ENCODE peak calls at places on chromosome 5, in four cellular contexts. One of them, this sample, is unnamed.

GRCh38 chr5:144487207-144487606 is 316.5 kb downstream of the KCTD16 start:
- DNase-seq in activated T-cell treated with anti-CD3 and anti-CD28 coated beads for 1 hour: no peak
- DNase-seq in stimulated activated CD4-positive, alpha-beta T cell treated with anti-CD3 and anti-CD28 coated beads, Interleukin-1b, Interleukin-23, amount 100 ng/mL, for 24 hours: no peak
- DNase-seq in SJSA1: no peak
- DNase-seq in this sample: no peak

GRCh38 chr5:16296946-16297345 is 117.4 kb upstream of the MARCHF11 start:
- DNase-seq in SJSA1: no peak
- DNase-seq in stimulated activated CD4-positive, alpha-beta T cell treated with anti-CD3 and anti-CD28 coated beads, Interleukin-1b, Interleukin-23, amount 100 ng/mL, for 24 hours: no peak
- DNase-seq in activated T-cell treated with anti-CD3 and anti-CD28 coated beads for 1 hour: no peak
- DNase-seq in this sample: no peak

GRCh38 chr5:24633705-24634325 is 11.0 kb downstream of the CDH10 start:
- DNase-seq in activated T-cell treated with anti-CD3 and anti-CD28 coated beads for 1 hour: no peak
- DNase-seq in stimulated activated CD4-positive, alpha-beta T cell treated with anti-CD3 and anti-CD28 coated beads, Interleukin-1b, Interleukin-23, amount 100 ng/mL, for 24 hours: no peak
- DNase-seq in SJSA1: no peak
- DNase-seq in this sample: peak; percentile 35

GRCh38 chr5:2993301-2993700 is 241.8 kb upstream of the IRX2 start:
- DNase-seq in activated T-cell treated with anti-CD3 and anti-CD28 coated beads for 1 hour: no peak
- DNase-seq in SJSA1: no peak
- DNase-seq in stimulated activated CD4-positive, alpha-beta T cell treated with anti-CD3 and anti-CD28 coated beads, Interleukin-1b, Interleukin-23, amount 100 ng/mL, for 24 hours: no peak
- DNase-seq in this sample: no peak

GRCh38 chr5:180202939-180203573 is 6.0 kb downstream of the RASGEF1C start:
- DNase-seq in SJSA1: no peak
- DNase-seq in stimulated activated CD4-positive, alpha-beta T cell treated with anti-CD3 and anti-CD28 coated beads, Interleukin-1b, Interleukin-23, amount 100 ng/mL, for 24 hours: no peak
- DNase-seq in activated T-cell treated with anti-CD3 and anti-CD28 coated beads for 1 hour: no peak
- DNase-seq in this sample: no peak

GRCh38 chr5:28415791-28416443 is 1377.5 kb upstream of the CDH9 start:
- DNase-seq in activated T-cell treated with anti-CD3 and anti-CD28 coated beads for 1 hour: no peak
- DNase-seq in SJSA1: no peak
- DNase-seq in stimulated activated CD4-positive, alpha-beta T cell treated with anti-CD3 and anti-CD28 coated beads, Interleukin-1b, Interleukin-23, amount 100 ng/mL, for 24 hours: no peak
- DNase-seq in this sample: no peak

GRCh38 chr5:171366645-171367044 is 21.0 kb upstream of the NPM1 start:
- DNase-seq in stimulated activated CD4-positive, alpha-beta T cell treated with anti-CD3 and anti-CD28 coated beads, Interleukin-1b, Interleukin-23, amount 100 ng/mL, for 24 hours: no peak
- DNase-seq in activated T-cell treated with anti-CD3 and anti-CD28 coated beads for 1 hour: no peak
- DNase-seq in SJSA1: no peak
- DNase-seq in this sample: no peak

GRCh38 chr5:75192804-75193203 is 43.9 kb downstream of the ANKRD31 start:
- DNase-seq in stimulated activated CD4-positive, alpha-beta T cell treated with anti-CD3 and anti-CD28 coated beads, Interleukin-1b, Interleukin-23, amount 100 ng/mL, for 24 hours: no peak
- DNase-seq in activated T-cell treated with anti-CD3 and anti-CD28 coated beads for 1 hour: no peak
- DNase-seq in SJSA1: no peak
- DNase-seq in this sample: no peak

GRCh38 chr5:114314061-114314460 is 47.8 kb upstream of the KCNN2 start:
- DNase-seq in stimulated activated CD4-positive, alpha-beta T cell treated with anti-CD3 and anti-CD28 coated beads, Interleukin-1b, Interleukin-23, amount 100 ng/mL, for 24 hours: no peak
- DNase-seq in SJSA1: no peak
- DNase-seq in activated T-cell treated with anti-CD3 and anti-CD28 coated beads for 1 hour: no peak
- DNase-seq in this sample: no peak

GRCh38 chr5:132810605-132811004 is 2.5 kb upstream of the SOWAHA start:
- DNase-seq in SJSA1: no peak
- DNase-seq in stimulated activated CD4-positive, alpha-beta T cell treated with anti-CD3 and anti-CD28 coated beads, Interleukin-1b, Interleukin-23, amount 100 ng/mL, for 24 hours: no peak
- DNase-seq in activated T-cell treated with anti-CD3 and anti-CD28 coated beads for 1 hour: no peak
- DNase-seq in this sample: no peak

GRCh38 chr5:39417979-39418378 is 6.8 kb downstream of the DAB2 start:
- DNase-seq in SJSA1: no peak
- DNase-seq in stimulated activated CD4-positive, alpha-beta T cell treated with anti-CD3 and anti-CD28 coated beads, Interleukin-1b, Interleukin-23, amount 100 ng/mL, for 24 hours: no peak
- DNase-seq in activated T-cell treated with anti-CD3 and anti-CD28 coated beads for 1 hour: no peak
- DNase-seq in this sample: no peak

GRCh38 chr5:58286741-58287140 is 173.1 kb downstream of the PLK2 start:
- DNase-seq in SJSA1: no peak
- DNase-seq in stimulated activated CD4-positive, alpha-beta T cell treated with anti-CD3 and anti-CD28 coated beads, Interleukin-1b, Interleukin-23, amount 100 ng/mL, for 24 hours: no peak
- DNase-seq in activated T-cell treated with anti-CD3 and anti-CD28 coated beads for 1 hour: no peak
- DNase-seq in this sample: no peak

GRCh38 chr5:124669956-124670671 is 76.3 kb downstream of the ZNF608 start:
- DNase-seq in stimulated activated CD4-positive, alpha-beta T cell treated with anti-CD3 and anti-CD28 coated beads, Interleukin-1b, Interleukin-23, amount 100 ng/mL, for 24 hours: no peak
- DNase-seq in SJSA1: no peak
- DNase-seq in activated T-cell treated with anti-CD3 and anti-CD28 coated beads for 1 hour: no peak
- DNase-seq in this sample: no peak

GRCh38 chr5:177601577-177602457 is 1.9 kb downstream of the B4GALT7 start:
- DNase-seq in activated T-cell treated with anti-CD3 and anti-CD28 coated beads for 1 hour: no peak
- DNase-seq in stimulated activated CD4-positive, alpha-beta T cell treated with anti-CD3 and anti-CD28 coated beads, Interleukin-1b, Interleukin-23, amount 100 ng/mL, for 24 hours: no peak
- DNase-seq in SJSA1: peak; percentile 49
- DNase-seq in this sample: peak; percentile 41

GRCh38 chr5:181261320-181262085 is 560 bp upstream of the TRIM52 start:
- DNase-seq in SJSA1: peak; percentile 83
- DNase-seq in stimulated activated CD4-positive, alpha-beta T cell treated with anti-CD3 and anti-CD28 coated beads, Interleukin-1b, Interleukin-23, amount 100 ng/mL, for 24 hours: no peak
- DNase-seq in activated T-cell treated with anti-CD3 and anti-CD28 coated beads for 1 hour: peak; percentile 58
- DNase-seq in this sample: peak; percentile 72

GRCh38 chr5:104273725-104274124 is 711.1 kb upstream of the NUDT12 start:
- DNase-seq in activated T-cell treated with anti-CD3 and anti-CD28 coated beads for 1 hour: no peak
- DNase-seq in SJSA1: no peak
- DNase-seq in stimulated activated CD4-positive, alpha-beta T cell treated with anti-CD3 and anti-CD28 coated beads, Interleukin-1b, Interleukin-23, amount 100 ng/mL, for 24 hours: no peak
- DNase-seq in this sample: no peak

GRCh38 chr5:55306641-55307382 is 682 bp downstream of the DHX29 start:
- DNase-seq in SJSA1: no peak
- DNase-seq in stimulated activated CD4-positive, alpha-beta T cell treated with anti-CD3 and anti-CD28 coated beads, Interleukin-1b, Interleukin-23, amount 100 ng/mL, for 24 hours: no peak
- DNase-seq in activated T-cell treated with anti-CD3 and anti-CD28 coated beads for 1 hour: no peak
- DNase-seq in this sample: no peak

GRCh38 chr5:176806137-176806536 is 4.2 kb upstream of the UNC5A start:
- DNase-seq in SJSA1: no peak
- DNase-seq in stimulated activated CD4-positive, alpha-beta T cell treated with anti-CD3 and anti-CD28 coated beads, Interleukin-1b, Interleukin-23, amount 100 ng/mL, for 24 hours: no peak
- DNase-seq in activated T-cell treated with anti-CD3 and anti-CD28 coated beads for 1 hour: no peak
- DNase-seq in this sample: peak; percentile 48

GRCh38 chr5:116576043-116576713 is 1.6 kb upstream of the SEMA6A start:
- DNase-seq in SJSA1: peak; percentile 65
- DNase-seq in stimulated activated CD4-positive, alpha-beta T cell treated with anti-CD3 and anti-CD28 coated beads, Interleukin-1b, Interleukin-23, amount 100 ng/mL, for 24 hours: no peak
- DNase-seq in activated T-cell treated with anti-CD3 and anti-CD28 coated beads for 1 hour: no peak
- DNase-seq in this sample: peak; percentile 91

GRCh38 chr5:134491841-134492442 is 33.5 kb upstream of the JADE2 start:
- DNase-seq in stimulated activated CD4-positive, alpha-beta T cell treated with anti-CD3 and anti-CD28 coated beads, Interleukin-1b, Interleukin-23, amount 100 ng/mL, for 24 hours: no peak
- DNase-seq in SJSA1: no peak
- DNase-seq in activated T-cell treated with anti-CD3 and anti-CD28 coated beads for 1 hour: no peak
- DNase-seq in this sample: no peak

GRCh38 chr5:66582499-66582898 is 13.7 kb upstream of the MAST4 start:
- DNase-seq in activated T-cell treated with anti-CD3 and anti-CD28 coated beads for 1 hour: no peak
- DNase-seq in SJSA1: no peak
- DNase-seq in stimulated activated CD4-positive, alpha-beta T cell treated with anti-CD3 and anti-CD28 coated beads, Interleukin-1b, Interleukin-23, amount 100 ng/mL, for 24 hours: no peak
- DNase-seq in this sample: no peak

GRCh38 chr5:76401801-76402250 is 1.3 kb upstream of the IQGAP2 start:
- DNase-seq in activated T-cell treated with anti-CD3 and anti-CD28 coated beads for 1 hour: no peak
- DNase-seq in stimulated activated CD4-positive, alpha-beta T cell treated with anti-CD3 and anti-CD28 coated beads, Interleukin-1b, Interleukin-23, amount 100 ng/mL, for 24 hours: no peak
- DNase-seq in SJSA1: no peak
- DNase-seq in this sample: no peak

GRCh38 chr5:17075196-17075595 is 139.1 kb upstream of the MYO10 start:
- DNase-seq in stimulated activated CD4-positive, alpha-beta T cell treated with anti-CD3 and anti-CD28 coated beads, Interleukin-1b, Interleukin-23, amount 100 ng/mL, for 24 hours: no peak
- DNase-seq in activated T-cell treated with anti-CD3 and anti-CD28 coated beads for 1 hour: no peak
- DNase-seq in SJSA1: no peak
- DNase-seq in this sample: no peak

GRCh38 chr5:38497946-38498345 is 58.5 kb downstream of the LIFR start:
- DNase-seq in SJSA1: no peak
- DNase-seq in stimulated activated CD4-positive, alpha-beta T cell treated with anti-CD3 and anti-CD28 coated beads, Interleukin-1b, Interleukin-23, amount 100 ng/mL, for 24 hours: no peak
- DNase-seq in activated T-cell treated with anti-CD3 and anti-CD28 coated beads for 1 hour: no peak
- DNase-seq in this sample: no peak

GRCh38 chr5:120257358-120257971 is 206.6 kb upstream of the PRR16 start:
- DNase-seq in activated T-cell treated with anti-CD3 and anti-CD28 coated beads for 1 hour: no peak
- DNase-seq in SJSA1: no peak
- DNase-seq in stimulated activated CD4-positive, alpha-beta T cell treated with anti-CD3 and anti-CD28 coated beads, Interleukin-1b, Interleukin-23, amount 100 ng/mL, for 24 hours: no peak
- DNase-seq in this sample: no peak

GRCh38 chr5:153629027-153629426 is 138.6 kb downstream of the GRIA1 start:
- DNase-seq in activated T-cell treated with anti-CD3 and anti-CD28 coated beads for 1 hour: no peak
- DNase-seq in SJSA1: peak; percentile 98
- DNase-seq in stimulated activated CD4-positive, alpha-beta T cell treated with anti-CD3 and anti-CD28 coated beads, Interleukin-1b, Interleukin-23, amount 100 ng/mL, for 24 hours: no peak
- DNase-seq in this sample: peak; percentile 29

GRCh38 chr5:157665467-157666085 is 5.8 kb upstream of the C5orf52 start:
- DNase-seq in stimulated activated CD4-positive, alpha-beta T cell treated with anti-CD3 and anti-CD28 coated beads, Interleukin-1b, Interleukin-23, amount 100 ng/mL, for 24 hours: no peak
- DNase-seq in SJSA1: peak; percentile 16
- DNase-seq in activated T-cell treated with anti-CD3 and anti-CD28 coated beads for 1 hour: no peak
- DNase-seq in this sample: peak; percentile 63

GRCh38 chr5:41790038-41790776 is 80.0 kb downstream of the OXCT1 start:
- DNase-seq in activated T-cell treated with anti-CD3 and anti-CD28 coated beads for 1 hour: no peak
- DNase-seq in SJSA1: no peak
- DNase-seq in stimulated activated CD4-positive, alpha-beta T cell treated with anti-CD3 and anti-CD28 coated beads, Interleukin-1b, Interleukin-23, amount 100 ng/mL, for 24 hours: no peak
- DNase-seq in this sample: no peak

GRCh38 chr5:127518319-127518621 is 830 bp downstream of the PRRC1 start:
- DNase-seq in SJSA1: no peak
- DNase-seq in activated T-cell treated with anti-CD3 and anti-CD28 coated beads for 1 hour: no peak
- DNase-seq in stimulated activated CD4-positive, alpha-beta T cell treated with anti-CD3 and anti-CD28 coated beads, Interleukin-1b, Interleukin-23, amount 100 ng/mL, for 24 hours: no peak
- DNase-seq in this sample: no peak

GRCh38 chr5:102910240-102911226 is 155.4 kb downstream of the PAM start:
- DNase-seq in activated T-cell treated with anti-CD3 and anti-CD28 coated beads for 1 hour: no peak
- DNase-seq in stimulated activated CD4-positive, alpha-beta T cell treated with anti-CD3 and anti-CD28 coated beads, Interleukin-1b, Interleukin-23, amount 100 ng/mL, for 24 hours: no peak
- DNase-seq in SJSA1: no peak
- DNase-seq in this sample: no peak